ENCODE peak calls at places on chromosomes 2 and 18, in nine cellular contexts. M, Y, O, Q, R, F, K, C and G are unnamed samples.

GRCh38 chr18:79517322-79517721 is 121.6 kb downstream of the NFATC1 start:
- DNase-seq in M (no peak), Q (peak), C (no peak), Y (no peak), R (no peak), F (no peak), K (no peak), O (no peak), G (no peak)

GRCh38 chr2:120625865-120626560 is 109.7 kb upstream of the GLI2 start:
- DNase-seq in O (no peak), Q (no peak), F (peak), R (no peak), M (no peak), C (no peak), Y (no peak), K (no peak), G (no peak)

GRCh38 chr2:231411871-231412615 is 16.5 kb downstream of the B3GNT7 start:
- DNase-seq in Y (peak), R (peak), K (peak), Q (peak), M (peak), O (peak), F (peak), C (peak), G (no peak)

GRCh38 chr2:144659731-144660275 is 139.9 kb upstream of the ZEB2 start:
- DNase-seq in O (peak), K (no peak), C (no peak), M (peak), F (peak), R (peak), Q (peak), Y (peak), G (peak)

GRCh38 chr2:3766824-3767223 is 63.4 kb downstream of the DCDC2C start:
- DNase-seq in O (no peak), M (no peak), R (no peak), K (no peak), F (no peak), Y (no peak), C (no peak), Q (no peak), G (no peak)

GRCh38 chr2:86499326-86499725 is 58.2 kb downstream of the KDM3A start:
- DNase-seq in R (no peak), Q (no peak), K (no peak), M (no peak), O (no peak), F (no peak), C (no peak), Y (no peak), G (no peak)

GRCh38 chr2:42098571-42099430 is 51.0 kb downstream of the PKDCC start:
- DNase-seq in R (peak), Q (no peak), K (no peak), O (no peak), Y (no peak), M (no peak), C (peak), F (no peak), G (no peak)

GRCh38 chr18:48002933-48003365 is 72.5 kb upstream of the SMAD2 start:
- DNase-seq in O (no peak), C (no peak), M (no peak), K (peak), Q (no peak), R (peak), F (peak), Y (peak), G (no peak)

GRCh38 chr18:37452697-37453385 is 112.8 kb downstream of the CELF4 start:
- DNase-seq in R (peak), M (no peak), O (no peak), C (no peak), Y (no peak), K (no peak), Q (no peak), F (peak), G (no peak)

GRCh38 chr2:70069049-70069448 is 18.2 kb upstream of the PCBP1 start:
- DNase-seq in Y (no peak), R (no peak), O (no peak), Q (peak), C (no peak), M (peak), K (no peak), F (peak), G (no peak)

GRCh38 chr2:54947596-54948519 is 102.4 kb downstream of the RTN4 start:
- DNase-seq in M (no peak), Y (no peak), Q (no peak), C (peak), O (no peak), F (no peak), R (no peak), K (no peak), G (no peak)

GRCh38 chr2:152443771-152444170 is 108.8 kb downstream of the FMNL2 start:
- DNase-seq in K (no peak), R (no peak), C (peak), Y (no peak), Q (no peak), M (no peak), O (no peak), F (no peak), G (no peak)

GRCh38 chr18:51588616-51589015 is 391.1 kb upstream of the MEX3C start:
- DNase-seq in F (no peak), K (no peak), Q (no peak), Y (no peak), C (no peak), O (no peak), M (no peak), R (no peak), G (no peak)

GRCh38 chr2:121173112-121173511 is 111.9 kb downstream of the TFCP2L1 start:
- DNase-seq in Q (no peak), Y (no peak), F (no peak), C (no peak), K (no peak), M (no peak), R (no peak), O (no peak), G (no peak)

GRCh38 chr2:230343747-230344146 is 16.8 kb downstream of the SP140L start:
- DNase-seq in Y (no peak), K (no peak), M (no peak), Q (no peak), R (peak), O (peak), F (no peak), C (no peak), G (no peak)

GRCh38 chr2:14516844-14517243 is 115.7 kb upstream of the LRATD1 start:
- DNase-seq in K (peak), Q (no peak), O (peak), R (peak), F (no peak), C (no peak), M (no peak), Y (peak), G (no peak)

GRCh38 chr2:176188969-176189665 is 649 bp downstream of the HOXD1 start:
- DNase-seq in Q (no peak), O (no peak), C (peak), K (no peak), F (no peak), R (no peak), Y (no peak), M (no peak), G (no peak)

GRCh38 chr18:25275414-25276001 is 76.5 kb downstream of the ZNF521 start:
- DNase-seq in K (no peak), F (no peak), R (no peak), M (no peak), Q (no peak), Y (no peak), C (no peak), O (no peak), G (no peak)

GRCh38 chr2:241308267-241308666 is 7.2 kb downstream of the HDLBP start:
- DNase-seq in Q (no peak), M (no peak), Y (no peak), C (no peak), F (no peak), R (peak), O (no peak), K (no peak), G (no peak)

GRCh38 chr2:72139471-72139870 is 8.2 kb downstream of the CYP26B1 start:
- DNase-seq in C (no peak), R (no peak), Q (peak), O (no peak), M (no peak), K (no peak), F (no peak), Y (no peak), G (no peak)